ENCODE peak calls at places on chromosomes 16 and 17, in seven cellular contexts. U is esophagus muscularis mucosa, O is uterus, S is K562, A is sigmoid colon, V is spleen, F is right lobe of liver. D is an unnamed sample.

GRCh38 chr16:68902376-68903345 is 59.3 kb downstream of the TANGO6 start:
- DNase-seq in O (no peak), F (no peak), U (no peak), S (peak; percentile 48), A (no peak), V (no peak), D (no peak)

GRCh38 chr17:17062866-17063265 is 20.6 kb downstream of the MPRIP start:
- DNase-seq in O (no peak), A (peak; percentile 64), V (peak; percentile 70), F (no peak), U (no peak), S (no peak), D (peak; percentile 52)

GRCh38 chr16:50285406-50286003 is 19.2 kb downstream of the ADCY7 start:
- DNase-seq in V (no peak), F (no peak), O (no peak), S (no peak), A (no peak), U (no peak), D (no peak)

GRCh38 chr17:20059728-20060188 is 50.6 kb downstream of the SPECC1 start:
- DNase-seq in A (no peak), V (no peak), S (peak; percentile 27), F (no peak), O (no peak), U (no peak), D (no peak)

GRCh38 chr16:71369494-71369893 is 11.0 kb downstream of the CALB2 start:
- DNase-seq in F (no peak), O (no peak), U (no peak), V (no peak), A (no peak), S (no peak), D (no peak)

GRCh38 chr16:64830653-64831052 is 291.2 kb downstream of the CDH11 start:
- DNase-seq in F (no peak), U (no peak), V (no peak), S (no peak), O (no peak), A (no peak), D (no peak)

GRCh38 chr16:48001306-48001885 is 154.4 kb downstream of the ABCC12 start:
- DNase-seq in V (no peak), A (no peak), S (no peak), U (peak; percentile 72), F (no peak), O (no peak), D (no peak)

GRCh38 chr17:65556014-65556909 is 5.2 kb downstream of the AXIN2 start:
- DNase-seq in A (peak; percentile 89), S (peak; percentile 64), V (peak; percentile 92), O (peak; percentile 79), U (peak; percentile 95), F (peak; percentile 82), D (peak; percentile 93)

GRCh38 chr16:50821586-50821985 is 79.7 kb downstream of the CYLD start:
- DNase-seq in A (no peak), F (no peak), S (peak; percentile 18), V (no peak), O (no peak), U (no peak), D (no peak)

GRCh38 chr16:89094252-89094901 is 725 bp downstream of the ACSF3 start:
- DNase-seq in F (no peak), V (no peak), S (no peak), U (no peak), O (no peak), A (no peak), D (peak; percentile 31)

GRCh38 chr16:25692307-25692706 is 548 bp downstream of the HS3ST4 start:
- DNase-seq in S (no peak), O (no peak), A (no peak), U (no peak), F (no peak), V (no peak), D (no peak)

GRCh38 chr16:49980166-49980565 is 44.9 kb upstream of the CNEP1R1 start:
- DNase-seq in F (no peak), O (no peak), A (no peak), U (no peak), V (no peak), S (no peak), D (no peak)

GRCh38 chr16:72939247-72939646 is 108.7 kb downstream of the ZFHX3 start:
- DNase-seq in A (peak; percentile 79), S (no peak), V (peak; percentile 18), U (no peak), F (no peak), O (peak; percentile 49), D (no peak)
- TF ChIP-seq CTCF in A (no peak), S (no peak), V (no peak), U (peak; percentile 17), F (no peak), O (peak; percentile 7), D (no peak)

DNA sequence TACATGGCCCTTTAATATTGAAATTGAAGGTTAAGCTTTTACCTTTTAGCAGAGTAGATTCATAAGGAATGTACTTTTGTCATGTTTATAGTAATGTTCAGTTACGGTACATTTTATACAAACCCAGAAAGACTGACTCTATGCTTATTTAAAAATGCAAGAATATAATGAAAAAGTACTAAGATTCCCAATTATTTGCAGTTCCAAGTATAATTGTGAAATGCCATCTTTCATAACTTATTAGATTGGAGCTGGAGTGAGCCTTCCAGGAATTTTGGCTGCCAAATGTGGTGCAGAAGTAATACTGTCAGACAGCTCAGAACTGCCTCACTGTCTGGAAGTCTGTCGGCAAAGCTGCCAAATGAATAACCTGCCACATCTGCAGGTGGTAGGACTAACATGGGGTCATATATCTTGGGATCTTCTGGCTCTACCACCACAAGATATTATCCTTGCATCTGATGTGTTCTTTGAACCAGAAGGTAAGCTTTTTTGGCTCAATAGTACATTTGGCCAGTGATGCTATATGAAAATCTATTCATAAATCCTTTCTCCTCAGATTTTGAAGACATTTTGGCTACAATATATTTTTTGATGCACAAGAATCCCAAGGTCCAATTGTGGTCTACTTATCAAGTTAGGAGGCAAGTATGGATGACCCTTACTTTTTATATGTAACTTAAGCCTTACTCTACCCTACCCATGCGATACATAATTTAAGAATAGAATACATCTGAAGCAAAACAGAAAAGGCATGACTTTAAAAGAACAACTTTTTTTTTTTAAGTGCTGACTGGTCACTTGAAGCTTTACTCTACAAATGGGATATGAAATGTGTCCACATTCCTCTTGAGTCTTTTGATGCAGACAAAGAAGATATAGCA is 4.2 kb downstream of the SRSF2 start:
- DNase-seq in U (no peak), A (no peak), O (no peak), S (no peak), V (no peak), F (no peak), D (no peak)
- TF ChIP-seq POLR2A in U (no peak), A (no peak), O (no peak), S (peak; percentile 49), V (no peak), F (no peak), D (no peak)

GRCh38 chr17:55872374-55872773 is 121.5 kb downstream of the PCTP start:
- DNase-seq in V (no peak), U (no peak), S (no peak), A (no peak), F (no peak), O (no peak), D (no peak)
- H3K27ac ChIP-seq in V (no peak overlapping the region), U (no peak overlapping the region), S (no peak overlapping the region), A (no peak overlapping the region), F (no peak overlapping the region), O (no peak overlapping the region), D (no peak overlapping the region)

DNA sequence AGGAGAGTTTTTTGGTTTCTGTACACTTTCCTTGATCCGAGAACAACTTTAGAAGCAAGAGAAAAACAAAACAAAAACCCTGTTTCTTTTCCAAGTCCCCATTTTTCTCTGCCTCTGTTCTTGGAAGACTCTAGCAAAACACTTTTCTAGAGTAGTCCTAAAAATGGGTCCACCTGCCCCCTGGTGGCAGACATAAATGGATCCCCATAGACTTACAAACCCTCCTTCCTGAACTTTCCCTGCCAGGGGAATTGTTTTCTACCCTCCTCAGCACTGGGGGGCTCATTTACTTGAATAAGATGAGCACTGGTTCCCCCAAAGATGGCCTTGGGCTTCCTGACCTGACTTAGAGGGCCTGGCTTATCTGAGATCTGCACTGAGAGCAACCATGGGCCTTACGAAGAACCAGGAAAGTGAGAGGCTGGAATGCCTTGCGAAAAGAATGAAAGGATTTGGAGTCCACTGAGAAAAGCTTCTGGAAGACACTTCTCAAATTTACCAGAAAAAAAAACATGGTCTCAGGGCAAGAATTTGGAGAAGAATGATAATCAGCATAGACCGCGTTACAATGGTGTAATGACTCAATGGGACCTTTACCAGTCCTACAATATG is 48.0 kb upstream of the CDYL2 start:
- DNase-seq in U (no peak), F (no peak), A (no peak), O (no peak), S (peak; percentile 43), V (no peak), D (peak; percentile 49)
- TF ChIP-seq CTCF in U (no peak), F (peak; percentile 43), A (no peak), O (no peak), S (peak; percentile 56), V (no peak), D (peak; percentile 40)

DNA sequence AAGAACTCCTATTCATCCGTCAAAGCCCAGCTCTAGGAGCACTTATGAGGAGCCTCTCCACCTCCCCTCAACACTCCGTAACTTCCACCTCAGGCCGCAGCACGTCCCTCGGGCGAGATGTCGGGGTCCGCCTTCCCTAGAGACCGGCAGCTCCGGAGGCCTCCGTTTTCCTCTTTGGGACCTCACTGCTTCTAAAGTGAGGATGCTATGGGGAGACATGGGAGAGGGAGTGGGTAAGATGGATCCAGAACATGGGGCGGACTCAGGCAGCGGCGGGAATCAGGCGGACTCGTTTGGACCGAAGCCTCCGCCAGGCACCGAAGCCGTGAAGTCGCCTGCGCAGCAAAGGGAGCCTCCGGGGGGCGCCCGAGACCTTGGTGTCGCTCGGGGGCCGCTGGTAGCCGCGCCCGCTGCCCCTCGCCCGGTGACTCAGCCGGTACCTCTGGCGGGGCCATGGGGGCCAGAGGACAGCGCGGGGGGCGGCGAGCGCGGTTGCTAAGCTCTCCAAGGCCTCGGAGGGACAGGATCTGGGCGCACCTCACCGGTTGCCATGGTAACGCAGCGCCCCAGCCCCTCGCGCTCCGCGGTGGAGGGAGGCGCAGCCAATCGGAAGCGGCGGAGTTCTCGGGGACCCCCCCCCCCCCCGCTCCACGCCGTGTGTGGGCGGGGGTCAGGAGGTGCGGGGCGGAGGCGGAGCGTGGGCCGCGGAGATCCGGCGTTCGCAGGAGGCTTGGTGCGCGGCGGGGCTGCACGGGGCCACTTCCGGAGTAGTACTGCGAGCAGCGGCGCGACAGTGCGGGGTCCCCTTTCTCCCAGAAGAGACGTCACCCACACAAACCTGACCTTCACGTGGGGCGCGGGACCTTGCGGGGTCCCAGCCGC is 1.3 kb upstream of the HIC1 start:
- DNase-seq in A (peak; percentile 93), U (peak; percentile 95), O (peak; percentile 88), V (peak; percentile 92), F (peak; percentile 82), S (peak; percentile 45), D (peak; percentile 80)
- TF ChIP-seq POLR2A in A (no peak), U (no peak), O (peak; percentile 32), V (no peak), F (peak; percentile 10), S (no peak), D (no peak)

GRCh38 chr17:35003778-35004177 is 23.5 kb downstream of the LIG3 start:
- DNase-seq in U (no peak), O (no peak), F (no peak), A (no peak), V (no peak), S (no peak), D (no peak)
- H3K27ac ChIP-seq in U (peak overlapping the region; percentile 73), O (no peak overlapping the region), F (no peak overlapping the region), A (peak overlapping the region; percentile 91), V (no peak overlapping the region), S (no peak overlapping the region), D (no peak overlapping the region)

GRCh38 chr16:66516172-66516807 is 33.6 kb downstream of the TK2 start:
- DNase-seq in U (no peak), V (no peak), S (no peak), O (no peak), A (no peak), F (no peak), D (no peak)
- TF ChIP-seq CTCF in U (no peak), V (peak; percentile 5), S (no peak), O (no peak), A (no peak), F (no peak), D (no peak)

GRCh38 chr17:28951991-28952975 is 965 bp upstream of the PHF12 start:
- DNase-seq in U (peak; percentile 99), S (peak; percentile 94), A (peak; percentile 99), O (peak; percentile 97), V (peak; percentile 97), F (peak; percentile 94), D (peak; percentile 97)
- TF ChIP-seq POLR2A in U (no peak), S (peak; percentile 86), A (peak; percentile 4), O (no peak), V (no peak), F (peak; percentile 73), D (peak; percentile 76)

D was measured in Peyer's patch.